ENCODE peak calls at places on chromosomes 4 and X, in eight cellular contexts. U, K, E, Q, L, H, D and W are unnamed samples.

GRCh38 chr4:106038908-106039307 is 143.6 kb downstream of the NPNT start:
- DNase-seq in E (no peak), D (no peak), U (no peak), L (no peak), Q (no peak), H (no peak), K (no peak), W (no peak)

GRCh38 chrX:96407043-96407442 is 277.6 kb upstream of the DIAPH2 start:
- DNase-seq in Q (no peak), D (peak; percentile 30), E (no peak), H (no peak), L (peak; percentile 55), K (peak; percentile 59), U (peak; percentile 37), W (peak; percentile 65)

GRCh38 chr4:99205104-99205979 is 13.7 kb downstream of the ADH6 start:
- DNase-seq in D (peak; percentile 60), U (peak; percentile 71), Q (no peak), E (no peak), K (peak; percentile 34), H (no peak), L (no peak), W (no peak)

GRCh38 chr4:139957986-139958737 is 195.8 kb downstream of the MAML3 start:
- DNase-seq in U (no peak), L (no peak), H (no peak), Q (no peak), K (no peak), D (no peak), E (no peak), W (no peak)

GRCh38 chr4:141081921-141082381 is 51.3 kb downstream of the RNF150 start:
- DNase-seq in K (no peak), L (no peak), D (no peak), E (no peak), Q (no peak), U (no peak), H (no peak), W (no peak)

GRCh38 chr4:158280856-158281255 is 70.6 kb downstream of the TMEM144 start:
- DNase-seq in Q (no peak), U (no peak), E (no peak), H (no peak), L (no peak), D (no peak), K (no peak), W (no peak)

GRCh38 chr4:111943796-111944203 is 201.5 kb upstream of the FAM241A start:
- DNase-seq in Q (no peak), U (no peak), H (peak; percentile 46), K (no peak), L (no peak), E (peak; percentile 46), D (peak; percentile 41), W (no peak)

GRCh38 chrX:8731579-8732395 is at the start of gene ANOS1:
- DNase-seq in U (no peak), E (peak; percentile 38), D (no peak), K (no peak), L (peak; percentile 35), Q (peak; percentile 64), H (peak; percentile 81), W (no peak)

GRCh38 chr4:163194593-163194992 is 27.9 kb upstream of the NAF1 start:
- DNase-seq in H (no peak), U (peak; percentile 45), K (no peak), E (no peak), L (no peak), Q (no peak), D (no peak), W (no peak)

GRCh38 chrX:120015145-120016067 is 62.1 kb downstream of the RHOXF2B start:
- DNase-seq in H (peak; percentile 44), K (no peak), U (no peak), E (no peak), D (no peak), Q (no peak), L (peak; percentile 38), W (no peak)

GRCh38 chrX:154546354-154547244 is at the start of gene G6PD:
- DNase-seq in K (peak; percentile 35), L (no peak), U (peak; percentile 65), Q (no peak), D (no peak), H (peak; percentile 79), E (peak; percentile 65), W (no peak)

GRCh38 chr4:24800273-24800880 is 5.0 kb downstream of the SOD3 start:
- DNase-seq in U (no peak), E (no peak), L (peak; percentile 32), D (no peak), K (no peak), H (peak; percentile 48), Q (peak; percentile 20), W (no peak)

GRCh38 chrX:18927558-18927957 is 56.4 kb downstream of the PHKA2 start:
- DNase-seq in E (no peak), L (no peak), Q (no peak), K (no peak), H (no peak), D (no peak), U (no peak), W (no peak)

GRCh38 chr4:37816006-37816405 is 10.5 kb upstream of the PGM2 start:
- DNase-seq in E (no peak), D (no peak), K (no peak), L (no peak), U (no peak), H (no peak), Q (no peak), W (no peak)

GRCh38 chr4:528835-529234 is 29.8 kb downstream of the PIGG start:
- DNase-seq in U (no peak), D (no peak), K (no peak), E (no peak), H (no peak), L (no peak), Q (no peak), W (no peak)

GRCh38 chrX:149630681-149631292 is 805 bp downstream of the TMEM185A start:
- DNase-seq in D (no peak), K (peak; percentile 55), U (no peak), L (no peak), Q (peak; percentile 11), E (peak; percentile 18), H (no peak), W (no peak)

GRCh38 chr4:152936446-152937279 is 540 bp downstream of the FHDC1 start:
- DNase-seq in Q (no peak), E (peak; percentile 56), D (no peak), U (no peak), H (peak; percentile 59), K (peak; percentile 16), L (no peak), W (peak; percentile 70)

GRCh38 chr4:61200991-61201526 is 933 bp downstream of the ADGRL3 start:
- DNase-seq in Q (no peak), L (no peak), H (no peak), D (no peak), K (no peak), E (peak; percentile 46), U (peak; percentile 37), W (no peak)

GRCh38 chrX:6227445-6227820 is 1.2 kb downstream of the NLGN4X start:
- DNase-seq in E (no peak), H (no peak), D (no peak), Q (no peak), U (no peak), K (no peak), L (no peak), W (no peak)

GRCh38 chrX:6679988-6680387 is 145.1 kb upstream of the VCX3A start:
- DNase-seq in U (no peak), E (no peak), Q (no peak), D (no peak), K (no peak), L (no peak), H (no peak), W (no peak)

GRCh38 chr4:183471960-183472708 is 27.7 kb downstream of the CDKN2AIP start:
- DNase-seq in Q (peak; percentile 88), K (peak; percentile 66), D (peak; percentile 89), L (peak; percentile 96), U (peak; percentile 93), E (peak; percentile 50), H (peak; percentile 87), W (peak; percentile 81)

GRCh38 chr4:56575820-56576429 is 70.3 kb downstream of the ARL9 start:
- DNase-seq in Q (no peak), K (peak; percentile 63), H (no peak), D (no peak), U (no peak), E (peak; percentile 8), L (no peak), W (no peak)
- TF ChIP-seq CTCF in Q (peak; percentile 52), K (peak; percentile 67), H (peak; percentile 46), D (peak; percentile 60), U (peak; percentile 39), E (peak; percentile 50), L (no peak), W (no peak)

DNA sequence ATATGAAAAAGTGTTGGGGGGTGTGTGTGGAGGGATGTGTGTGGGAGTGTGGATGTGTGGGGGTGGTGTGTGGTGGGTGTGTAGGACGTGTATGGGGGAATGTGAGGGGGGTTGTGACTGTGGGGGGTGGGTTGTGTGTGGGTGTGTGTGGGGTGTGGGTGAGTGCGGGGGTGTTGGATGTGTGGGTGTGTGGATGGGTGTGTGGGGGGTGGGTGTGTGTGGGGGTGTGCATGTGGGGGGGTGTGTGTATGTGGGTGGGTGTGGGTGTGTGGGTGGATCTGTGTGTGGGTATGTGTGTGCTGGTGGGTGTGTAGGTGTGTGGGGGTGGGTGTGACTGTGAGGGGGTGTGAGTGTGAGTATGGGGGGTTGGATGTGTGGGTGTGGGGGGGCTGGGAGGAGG is 47.8 kb downstream of the KDR start:
- DNase-seq in L (no peak), H (no peak), Q (no peak), U (no peak), E (no peak), K (no peak), D (no peak), W (no peak)
- H3K4me1 ChIP-seq in L (no peaks in the 10 kb centered on the region), H (peaks cover 12% of the 10 kb centered on the region), Q (peaks cover 35% of the 10 kb centered on the region), U (no peaks in the 10 kb centered on the region), E (no peaks in the 10 kb centered on the region), K (no peaks in the 10 kb centered on the region), D (no peaks in the 10 kb centered on the region), W (no peaks in the 10 kb centered on the region)

GRCh38 chr4:69330345-69330744 is 50.1 kb downstream of the UGT2B28 start:
- DNase-seq in D (no peak), E (no peak), K (no peak), U (no peak), Q (no peak), H (no peak), L (no peak), W (no peak)
- H3K4me3 ChIP-seq in D (no peak overlapping the region), E (no peak overlapping the region), K (no peak overlapping the region), U (no peak overlapping the region), Q (no peak overlapping the region), H (no peak overlapping the region), L (no peak overlapping the region), W (no peak overlapping the region)

GRCh38 chr4:51884606-51885005 is 41.7 kb downstream of the DCUN1D4 start:
- DNase-seq in E (no peak), H (no peak), L (no peak), Q (no peak), U (no peak), D (no peak), K (no peak), W (no peak)

GRCh38 chr4:51890760-51891159 is 47.8 kb downstream of the DCUN1D4 start:
- DNase-seq in Q (no peak), H (no peak), D (no peak), U (no peak), K (no peak), L (no peak), E (no peak), W (no peak)

GRCh38 chr4:51884055-51884454 is 41.1 kb downstream of the DCUN1D4 start:
- DNase-seq in L (no peak), E (no peak), H (no peak), Q (no peak), K (no peak), D (no peak), U (no peak), W (no peak)

GRCh38 chr4:51880016-51880915 is 37.3 kb downstream of the DCUN1D4 start:
- DNase-seq in H (no peak), E (peak; percentile 10), Q (no peak), D (no peak), L (no peak), U (no peak), K (peak; percentile 45), W (no peak)

GRCh38 chr4:51885371-51885770 is 42.4 kb downstream of the DCUN1D4 start:
- DNase-seq in Q (no peak), E (no peak), H (no peak), K (peak; percentile 28), D (no peak), L (no peak), U (no peak), W (no peak)
- TF ChIP-seq CTCF in Q (peak; percentile 44), E (peak; percentile 22), H (no peak), K (peak; percentile 31), D (no peak), L (no peak), U (peak; percentile 41), W (no peak)